ENCODE peak calls at places on chromosome 13, in four cellular contexts. L, I, C and V are unnamed samples.

GRCh38 chr13:100269837-100270236 is 180.9 kb downstream of the PCCA start:
- DNase-seq in I (no peak), C (no peak), L (no peak), V (no peak)

GRCh38 chr13:95075506-95075905 is 225.7 kb downstream of the ABCC4 start:
- DNase-seq in I (no peak), L (no peak), C (no peak), V (no peak)

GRCh38 chr13:21670006-21670882 is 629 bp upstream of the FGF9 start:
- DNase-seq in C (no peak), L (peak; percentile 51), I (peak; percentile 50), V (peak; percentile 22)

GRCh38 chr13:105273665-105274222 is 1261.7 kb downstream of the EFNB2 start:
- DNase-seq in L (no peak), I (no peak), C (no peak), V (no peak)

GRCh38 chr13:36418022-36418805 is 14.1 kb upstream of the CCNA1 start:
- DNase-seq in L (no peak), I (no peak), C (peak; percentile 32), V (peak; percentile 82)

GRCh38 chr13:46648166-46648607 is 95.2 kb downstream of the LRCH1 start:
- DNase-seq in I (no peak), C (no peak), L (no peak), V (no peak)

GRCh38 chr13:90415902-90416301 is 931.6 kb upstream of the MIR17HG start:
- DNase-seq in C (no peak), I (no peak), L (no peak), V (no peak)

GRCh38 chr13:45104294-45104693 is 16.0 kb upstream of the GTF2F2 start:
- DNase-seq in C (no peak), I (no peak), L (no peak), V (no peak)

GRCh38 chr13:91710733-91711132 is 312.3 kb downstream of the GPC5 start:
- DNase-seq in C (no peak), L (no peak), I (no peak), V (no peak)

GRCh38 chr13:62524498-62524897 is 1108.8 kb upstream of the PCDH20 start:
- DNase-seq in C (peak; percentile 20), L (no peak), I (no peak), V (no peak)

GRCh38 chr13:26721251-26721939 is 39.2 kb downstream of the GPR12 start:
- DNase-seq in L (no peak), C (no peak), I (no peak), V (peak; percentile 88)

GRCh38 chr13:30175166-30175565 is 132.2 kb downstream of the KATNAL1 start:
- DNase-seq in C (no peak), I (no peak), L (no peak), V (no peak)

GRCh38 chr13:23509781-23510543 is 60.2 kb upstream of the TNFRSF19 start:
- DNase-seq in C (no peak), L (no peak), I (no peak), V (no peak)

GRCh38 chr13:113639661-113640262 is 18.2 kb downstream of the ATP4B start:
- DNase-seq in L (no peak), I (no peak), C (no peak), V (no peak)

GRCh38 chr13:24052547-24052981 is 108.0 kb upstream of the SPATA13 start:
- DNase-seq in L (peak; percentile 20), I (no peak), C (no peak), V (no peak)

GRCh38 chr13:112818040-112818697 is 128.3 kb downstream of the ATP11A start:
- DNase-seq in C (no peak), I (no peak), L (no peak), V (no peak)

GRCh38 chr13:85632526-85633215 is 166.5 kb downstream of the SLITRK6 start:
- DNase-seq in C (no peak), I (no peak), L (no peak), V (no peak)

GRCh38 chr13:64640002-64640401 is 2590.1 kb downstream of the PCDH9 start:
- DNase-seq in L (no peak), I (no peak), C (no peak), V (no peak)

GRCh38 chr13:34201050-34201913 is 383.3 kb downstream of the RFC3 start:
- DNase-seq in L (no peak), I (no peak), C (no peak), V (no peak)

GRCh38 chr13:25971499-25972145 is 80.2 kb downstream of the SHISA2 start:
- DNase-seq in I (no peak), C (no peak), L (no peak), V (no peak)

GRCh38 chr13:112213467-112214245 is 146.7 kb downstream of the SOX1 start:
- DNase-seq in I (no peak), C (no peak), L (no peak), V (no peak)

GRCh38 chr13:113116871-113117271 is 5.7 kb upstream of the F10 start:
- DNase-seq in L (no peak), C (no peak), I (no peak), V (no peak)

GRCh38 chr13:42247883-42248282 is 24.1 kb upstream of the AKAP11 start:
- DNase-seq in I (no peak), L (no peak), C (no peak), V (no peak)

GRCh38 chr13:20456737-20457136 is 68.9 kb downstream of the CRYL1 start:
- DNase-seq in C (no peak), I (no peak), L (no peak), V (no peak)

GRCh38 chr13:105063676-105064075 is 1471.8 kb downstream of the EFNB2 start:
- DNase-seq in L (no peak), C (no peak), I (no peak), V (no peak)

GRCh38 chr13:20451397-20451796 is 74.3 kb downstream of the CRYL1 start:
- DNase-seq in C (peak; percentile 23), I (no peak), L (no peak), V (no peak)

GRCh38 chr13:41352935-41353801 is 42.1 kb downstream of the NAA16 start:
- DNase-seq in L (peak; percentile 21), I (peak; percentile 9), C (peak; percentile 30), V (peak; percentile 36)

GRCh38 chr13:36778083-36778671 is 40.8 kb upstream of the RFXAP start:
- DNase-seq in I (no peak), L (no peak), C (peak; percentile 20), V (no peak)

GRCh38 chr13:34719060-34719875 is 222.8 kb upstream of the NBEA start:
- DNase-seq in C (no peak), I (no peak), L (no peak), V (no peak)

GRCh38 chr13:45016792-45017425 is 27.6 kb downstream of the GPALPP1 start:
- DNase-seq in L (no peak), C (no peak), I (no peak), V (no peak)

GRCh38 chr13:42041684-42042035 is 6.8 kb upstream of the DGKH start:
- DNase-seq in C (peak; percentile 36), I (peak; percentile 28), L (peak; percentile 10), V (peak; percentile 9)

GRCh38 chr13:19020988-19021387 is 160.6 kb downstream of the TUBA3C start:
- DNase-seq in I (no peak), C (no peak), L (no peak), V (no peak)

GRCh38 chr13:24214528-24214927 is 54.0 kb downstream of the SPATA13 start:
- DNase-seq in C (no peak), I (peak; percentile 16), L (no peak), V (no peak)

GRCh38 chr13:110772091-110772984 is 58.8 kb downstream of the ING1 start:
- DNase-seq in C (no peak), I (no peak), L (no peak), V (no peak)

GRCh38 chr13:110771194-110771593 is 57.7 kb downstream of the ING1 start:
- DNase-seq in I (no peak), L (no peak), C (no peak), V (no peak)

GRCh38 chr13:110769097-110769496 is 55.6 kb downstream of the ING1 start:
- DNase-seq in L (no peak), I (no peak), C (no peak), V (no peak)

GRCh38 chr13:110773480-110773879 is 60.0 kb downstream of the ING1 start:
- DNase-seq in I (no peak), C (no peak), L (no peak), V (no peak)

DNA sequence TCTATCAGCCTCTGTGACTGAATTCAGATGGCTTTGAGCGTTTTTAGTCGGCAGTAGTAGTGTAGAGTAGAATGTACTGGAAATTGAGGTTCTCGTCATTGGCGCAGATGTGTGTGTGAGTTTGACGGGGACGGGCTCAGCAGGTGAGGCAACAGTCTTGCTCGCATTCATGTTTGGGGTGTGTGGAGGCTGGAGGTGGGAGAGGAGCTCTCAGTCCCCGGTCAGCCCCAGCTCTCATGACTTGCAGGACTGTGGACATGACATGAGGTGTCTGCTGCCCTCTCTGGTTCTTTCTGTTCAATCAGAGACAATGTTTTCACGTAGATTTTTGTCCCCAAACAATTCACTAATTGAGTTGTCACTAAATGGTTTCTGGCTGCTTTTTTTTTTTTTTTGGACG is 57.2 kb downstream of the ING1 start:
- DNase-seq in I (no peak), C (no peak), L (no peak), V (no peak)
- TF ChIP-seq POLR2AphosphoS5 in I (no peak), C (no peak), L (no peak), V (no peak)

DNA sequence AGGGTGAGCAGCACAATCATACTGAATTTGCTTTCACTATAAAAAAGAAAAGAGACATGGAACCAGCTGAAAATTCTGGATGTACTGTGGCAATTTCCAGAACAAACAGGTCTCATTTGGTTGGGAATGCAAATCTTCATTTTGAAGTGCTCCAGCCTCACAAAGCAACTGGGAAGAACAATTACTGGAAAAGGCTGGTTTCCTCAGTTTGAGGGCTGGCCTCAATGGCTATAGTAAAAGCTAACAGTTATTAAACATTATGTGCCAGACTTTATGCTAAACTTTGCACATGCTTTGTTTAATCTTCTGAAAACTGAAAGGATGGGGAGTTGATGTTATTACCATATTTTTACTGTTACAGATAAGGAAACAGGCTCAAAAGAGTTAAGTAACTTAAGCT is 3.0 kb downstream of the OBI1 start:
- DNase-seq in L (no peak), I (no peak), C (no peak), V (no peak)
- TF ChIP-seq SPI1 in L (no peak), I (no peak), C (no peak), V (no peak)

GRCh38 chr13:38349386-38350113 is at the start of gene UFM1:
- DNase-seq in I (peak; percentile 40), C (peak; percentile 86), L (peak; percentile 80), V (peak; percentile 84)
- TF ChIP-seq POLR2AphosphoS5 in I (peak; percentile 96), C (peak; percentile 96), L (peak; percentile 40), V (peak; percentile 84)

GRCh38 chr13:49840667-49841066 is 48.2 kb upstream of the KPNA3 start:
- DNase-seq in L (no peak), C (no peak), I (no peak), V (no peak)
- TF ChIP-seq SPI1 in L (no peak), C (no peak), I (no peak), V (no peak)